ENCODE peak calls at places on chromosomes 12 and 14, in five cellular contexts. Z, M, X, A and K are unnamed samples.

GRCh38 chr12:12195516-12195915 is 71.3 kb downstream of the LRP6 start:
- DNase-seq in Z (no peak), M (no peak), X (no peak), A (no peak), K (no peak)

GRCh38 chr14:89455412-89455811 is 38.4 kb upstream of the FOXN3 start:
- DNase-seq in Z (no peak), M (no peak), X (no peak), A (peak), K (no peak)

GRCh38 chr14:74429221-74429691 is 3.2 kb upstream of the SYNDIG1L start:
- DNase-seq in Z (peak), M (no peak), X (peak), A (no peak), K (no peak)

GRCh38 chr14:96192049-96192448 is 12.6 kb upstream of the BDKRB2 start:
- DNase-seq in Z (no peak), M (no peak), X (no peak), A (no peak), K (no peak)

GRCh38 chr14:106094654-106095189 is 568.3 kb downstream of the TMEM121 start:
- DNase-seq in Z (no peak), M (no peak), X (no peak), A (no peak), K (no peak)

GRCh38 chr14:79177106-79177505 is 1006.9 kb downstream of the NRXN3 start:
- DNase-seq in Z (no peak), M (no peak), X (no peak), A (no peak), K (no peak)

GRCh38 chr12:26832817-26833691 is at the start of gene ITPR2:
- DNase-seq in Z (peak), M (peak), X (peak), A (peak), K (peak)

GRCh38 chr12:2783936-2784600 is 10.7 kb upstream of the FKBP4 start:
- DNase-seq in Z (no peak), M (peak), X (peak), A (peak), K (peak)

GRCh38 chr12:99390707-99391106 is 256.8 kb upstream of the GARIN6 start:
- DNase-seq in Z (no peak), M (no peak), X (peak), A (no peak), K (peak)

GRCh38 chr14:102622262-102622885 is 29.9 kb downstream of the RCOR1 start:
- DNase-seq in Z (no peak), M (no peak), X (peak), A (no peak), K (no peak)

GRCh38 chr12:19850341-19851065 is 411.2 kb downstream of the AEBP2 start:
- DNase-seq in Z (no peak), M (peak), X (no peak), A (no peak), K (no peak)

GRCh38 chr12:51521554-51522276 is 69.3 kb upstream of the SCN8A start:
- DNase-seq in Z (no peak), M (peak), X (no peak), A (no peak), K (peak)

GRCh38 chr12:12691549-12691948 is 4.4 kb downstream of the GPR19 start:
- DNase-seq in Z (no peak), M (no peak), X (no peak), A (no peak), K (no peak)

GRCh38 chr12:115079760-115080159 is 395.8 kb upstream of the TBX3 start:
- DNase-seq in Z (no peak), M (no peak), X (no peak), A (peak), K (peak)

GRCh38 chr12:21559855-21560569 is 33.9 kb downstream of the SPX start:
- DNase-seq in Z (peak), M (peak), X (no peak), A (no peak), K (peak)
- H3K4me2 ChIP-seq in Z (peak), M (no peak), X (no peak), A (no peak), K (peak)

DNA sequence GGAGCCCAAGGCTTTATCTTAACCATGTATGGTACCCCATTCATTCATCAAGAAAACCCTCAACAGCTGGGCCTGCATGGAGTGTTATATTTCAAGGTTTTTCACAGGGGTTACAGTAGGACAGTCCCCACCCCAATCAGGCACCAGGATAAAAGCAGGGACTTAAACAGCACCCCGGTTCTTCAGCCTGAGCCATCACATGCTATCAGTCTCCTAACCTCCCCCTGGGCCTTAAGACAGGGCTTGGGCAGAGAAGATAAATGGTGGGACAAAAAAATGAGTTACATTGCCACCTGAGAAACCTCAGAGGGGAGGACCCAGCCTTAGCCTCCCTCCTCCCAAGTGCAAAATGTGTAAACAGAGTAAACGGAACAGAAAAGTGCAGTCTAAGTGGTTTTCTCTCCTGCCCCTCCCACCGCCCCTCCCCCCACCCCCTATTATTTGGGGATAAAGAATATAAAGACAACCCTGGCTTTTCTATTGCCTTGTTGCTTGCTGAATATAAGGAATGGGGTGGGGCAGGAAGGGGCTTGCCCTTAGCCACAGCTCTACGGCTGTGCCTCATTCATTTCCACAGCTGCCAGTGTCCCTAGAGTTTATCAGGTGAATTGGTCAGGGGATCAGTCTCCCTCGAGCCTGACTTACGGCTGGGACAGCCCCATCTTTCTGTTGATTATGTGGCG is 18.7 kb downstream of the MAP3K12 start:
- DNase-seq in Z (no peak), M (no peak), X (no peak), A (no peak), K (no peak)
- H3K4me2 ChIP-seq in Z (no peak), M (no peak), X (no peak), A (no peak), K (no peak)

DNA sequence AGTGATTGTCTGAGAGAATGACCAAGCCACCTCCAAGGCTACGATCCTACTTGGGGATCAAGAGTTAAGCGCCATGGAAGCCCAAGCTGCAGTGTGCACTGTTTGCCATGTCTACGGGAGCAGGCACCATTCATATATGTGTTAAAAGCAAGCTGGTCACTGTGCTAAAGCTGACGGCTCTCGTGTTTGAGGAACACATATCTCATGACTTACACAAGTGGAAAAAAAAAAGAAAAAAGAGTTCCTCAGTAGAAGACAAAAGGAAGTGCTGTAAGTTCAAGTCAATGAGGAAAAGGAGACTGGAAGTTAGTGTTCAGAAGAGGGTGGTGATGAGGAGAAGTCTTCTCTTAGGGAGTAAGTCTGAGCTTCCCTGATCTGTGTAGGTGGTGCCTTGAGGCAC is 4.9 kb upstream of the PTCSC3 start:
- DNase-seq in Z (no peak), M (no peak), X (no peak), A (no peak), K (no peak)
- H3K4me2 ChIP-seq in Z (no peak), M (no peak), X (no peak), A (no peak), K (no peak)

GRCh38 chr12:94982456-94982855 is 21.0 kb downstream of the NDUFA12 start:
- DNase-seq in Z (no peak), M (no peak), X (no peak), A (no peak), K (no peak)
- H3K4me2 ChIP-seq in Z (no peak), M (no peak), X (no peak), A (no peak), K (no peak)

GRCh38 chr12:31647106-31647505 is 12.4 kb upstream of the ETFBKMT start:
- DNase-seq in Z (no peak), M (no peak), X (no peak), A (no peak), K (peak)

GRCh38 chr12:31650927-31651326 is 8.6 kb upstream of the ETFBKMT start:
- DNase-seq in Z (no peak), M (no peak), X (no peak), A (peak), K (no peak)

GRCh38 chr12:31655792-31656191 is 3.7 kb upstream of the ETFBKMT start:
- DNase-seq in Z (no peak), M (no peak), X (no peak), A (no peak), K (no peak)

GRCh38 chr12:31655208-31655607 is 4.3 kb upstream of the ETFBKMT start:
- DNase-seq in Z (no peak), M (no peak), X (no peak), A (no peak), K (no peak)

DNA sequence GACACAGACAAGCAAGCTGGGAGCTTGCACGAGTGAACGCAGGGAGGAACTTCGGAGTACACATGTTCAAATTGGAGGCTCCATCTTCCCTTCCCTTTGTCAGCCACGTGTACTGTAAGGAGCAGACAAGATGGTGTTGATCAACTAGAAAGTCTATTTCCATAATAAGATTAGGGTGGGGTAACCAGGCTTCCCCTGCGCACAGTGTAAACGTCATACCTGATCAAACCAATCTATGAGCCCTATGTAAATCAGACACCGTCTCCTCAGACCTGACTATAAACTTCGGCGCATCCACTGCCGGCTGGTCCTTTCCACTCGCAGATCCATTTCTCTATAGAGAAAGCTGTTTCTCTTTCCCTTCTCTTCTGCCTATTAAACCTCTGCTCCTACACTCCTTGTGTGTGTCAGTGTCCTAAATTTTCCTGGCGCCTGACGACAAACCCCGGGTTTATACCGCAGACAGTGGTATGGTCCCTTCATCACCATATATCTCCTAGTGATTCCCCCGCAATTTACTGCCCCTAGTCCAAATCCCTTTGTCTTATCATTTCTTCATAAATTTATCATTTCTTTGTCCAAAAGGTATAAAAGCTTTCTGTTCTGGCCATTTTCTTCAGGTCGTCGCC is 7.5 kb upstream of the ETFBKMT start:
- DNase-seq in Z (no peak), M (peak), X (no peak), A (no peak), K (no peak)
- H3K4me2 ChIP-seq in Z (no peak), M (no peak), X (no peak), A (peak), K (no peak)

GRCh38 chr12:93128332-93128707 is 199.2 kb upstream of the EEA1 start:
- DNase-seq in Z (no peak), M (no peak), X (no peak), A (no peak), K (no peak)
- H3K4me2 ChIP-seq in Z (no peak), M (no peak), X (no peak), A (peak), K (no peak)

GRCh38 chr12:49698619-49699545 is 8.3 kb downstream of the FMNL3 start:
- DNase-seq in Z (no peak), M (peak), X (peak), A (no peak), K (peak)

GRCh38 chr12:49693931-49694439 is 13.2 kb downstream of the FMNL3 start:
- DNase-seq in Z (no peak), M (peak), X (no peak), A (no peak), K (peak)

GRCh38 chr12:49702676-49703228 is 4.5 kb downstream of the FMNL3 start:
- DNase-seq in Z (no peak), M (no peak), X (no peak), A (no peak), K (no peak)

GRCh38 chr12:49702009-49702408 is 5.2 kb downstream of the FMNL3 start:
- DNase-seq in Z (no peak), M (no peak), X (no peak), A (no peak), K (no peak)

GRCh38 chr12:49697808-49698207 is 9.4 kb downstream of the FMNL3 start:
- DNase-seq in Z (no peak), M (no peak), X (no peak), A (no peak), K (no peak)
- H3K4me2 ChIP-seq in Z (no peak), M (no peak), X (peak), A (no peak), K (no peak)